ENCODE peak calls at places on chromosomes 5 and 9, in four cellular contexts. One of them, this sample, is unnamed.
A peak's percentile ranks its signal among the peaks of the same experiment; 100 is the strongest.

GRCh38 chr5:103060414-103060954 is 59.5 kb downstream of the GIN1 start:
- DNase-seq in brain microvascular endothelial cell: no peak
- DNase-seq in NCI-H748 treated with DMSO at 0.1 percent for 48 hours: no peak
- DNase-seq in dorsolateral prefrontal cortex: no peak
- DNase-seq in this sample: no peak

GRCh38 chr9:121604242-121604641 is 47.2 kb upstream of the DAB2IP start:
- DNase-seq in NCI-H748 treated with DMSO at 0.1 percent for 48 hours: no peak
- DNase-seq in dorsolateral prefrontal cortex: no peak
- DNase-seq in brain microvascular endothelial cell: no peak
- DNase-seq in this sample: peak; percentile 59

GRCh38 chr9:69130456-69131441 is 43.3 kb upstream of the TJP2 start:
- DNase-seq in NCI-H748 treated with DMSO at 0.1 percent for 48 hours: no peak
- DNase-seq in dorsolateral prefrontal cortex: no peak
- DNase-seq in brain microvascular endothelial cell: peak; percentile 77
- DNase-seq in this sample: peak; percentile 25

GRCh38 chr5:154972476-154973080 is 31.7 kb downstream of the MRPL22 start:
- DNase-seq in brain microvascular endothelial cell: peak; percentile 61
- DNase-seq in dorsolateral prefrontal cortex: no peak
- DNase-seq in NCI-H748 treated with DMSO at 0.1 percent for 48 hours: peak; percentile 26
- DNase-seq in this sample: peak; percentile 25

GRCh38 chr5:143826909-143827514 is 15.1 kb downstream of the HMHB1 start:
- DNase-seq in brain microvascular endothelial cell: no peak
- DNase-seq in dorsolateral prefrontal cortex: no peak
- DNase-seq in NCI-H748 treated with DMSO at 0.1 percent for 48 hours: peak; percentile 39
- DNase-seq in this sample: peak; percentile 25

GRCh38 chr5:140348104-140348503 is 1.7 kb upstream of the HBEGF start:
- DNase-seq in NCI-H748 treated with DMSO at 0.1 percent for 48 hours: no peak
- DNase-seq in dorsolateral prefrontal cortex: no peak
- DNase-seq in brain microvascular endothelial cell: no peak
- DNase-seq in this sample: no peak

GRCh38 chr5:179139936-179140235 is 79.7 kb downstream of the ZNF354C start:
- DNase-seq in brain microvascular endothelial cell: no peak
- DNase-seq in NCI-H748 treated with DMSO at 0.1 percent for 48 hours: no peak
- DNase-seq in dorsolateral prefrontal cortex: no peak
- DNase-seq in this sample: no peak

GRCh38 chr5:113612060-113612496 is 98.6 kb downstream of the YTHDC2 start:
- DNase-seq in brain microvascular endothelial cell: no peak
- DNase-seq in dorsolateral prefrontal cortex: no peak
- DNase-seq in NCI-H748 treated with DMSO at 0.1 percent for 48 hours: peak; percentile 23
- DNase-seq in this sample: peak; percentile 60

GRCh38 chr5:270340-270739 is 1.1 kb upstream of the PDCD6 start:
- DNase-seq in dorsolateral prefrontal cortex: no peak
- DNase-seq in NCI-H748 treated with DMSO at 0.1 percent for 48 hours: no peak
- DNase-seq in brain microvascular endothelial cell: no peak
- DNase-seq in this sample: peak; percentile 2

GRCh38 chr5:180601591-180602480 is 10.5 kb upstream of the SCGB3A1 start:
- DNase-seq in brain microvascular endothelial cell: no peak
- DNase-seq in dorsolateral prefrontal cortex: peak; percentile 18
- DNase-seq in NCI-H748 treated with DMSO at 0.1 percent for 48 hours: no peak
- DNase-seq in this sample: no peak

GRCh38 chr9:123406691-123407536 is 50.9 kb downstream of the CRB2 start:
- DNase-seq in NCI-H748 treated with DMSO at 0.1 percent for 48 hours: peak; percentile 4
- DNase-seq in brain microvascular endothelial cell: no peak
- DNase-seq in dorsolateral prefrontal cortex: no peak
- DNase-seq in this sample: no peak

GRCh38 chr9:132748450-132748849 is 78.2 kb downstream of the GTF3C4 start:
- DNase-seq in NCI-H748 treated with DMSO at 0.1 percent for 48 hours: no peak
- DNase-seq in brain microvascular endothelial cell: peak; percentile 34
- DNase-seq in dorsolateral prefrontal cortex: no peak
- DNase-seq in this sample: no peak

GRCh38 chr5:172106511-172107356 is 81.3 kb downstream of the STK10 start:
- DNase-seq in brain microvascular endothelial cell: no peak
- DNase-seq in dorsolateral prefrontal cortex: peak; percentile 72
- DNase-seq in NCI-H748 treated with DMSO at 0.1 percent for 48 hours: peak; percentile 36
- DNase-seq in this sample: no peak

GRCh38 chr5:151221574-151221973 is 2.3 kb downstream of the CCDC69 start:
- DNase-seq in dorsolateral prefrontal cortex: no peak
- DNase-seq in brain microvascular endothelial cell: no peak
- DNase-seq in NCI-H748 treated with DMSO at 0.1 percent for 48 hours: no peak
- DNase-seq in this sample: no peak

GRCh38 chr9:17065062-17065461 is 69.8 kb upstream of the CNTLN start:
- DNase-seq in dorsolateral prefrontal cortex: no peak
- DNase-seq in NCI-H748 treated with DMSO at 0.1 percent for 48 hours: no peak
- DNase-seq in brain microvascular endothelial cell: peak; percentile 20
- DNase-seq in this sample: no peak

GRCh38 chr9:84697494-84698114 is 28.1 kb downstream of the NTRK2 start:
- DNase-seq in NCI-H748 treated with DMSO at 0.1 percent for 48 hours: peak; percentile 43
- DNase-seq in brain microvascular endothelial cell: peak; percentile 64
- DNase-seq in dorsolateral prefrontal cortex: peak; percentile 60
- DNase-seq in this sample: peak; percentile 68

GRCh38 chr9:129166962-129167557 is 11.0 kb downstream of the IER5L start:
- DNase-seq in dorsolateral prefrontal cortex: no peak
- DNase-seq in NCI-H748 treated with DMSO at 0.1 percent for 48 hours: peak; percentile 51
- DNase-seq in brain microvascular endothelial cell: peak; percentile 59
- DNase-seq in this sample: peak; percentile 80

GRCh38 chr5:137699291-137700281 is 36.3 kb downstream of the KLHL3 start:
- DNase-seq in dorsolateral prefrontal cortex: no peak
- DNase-seq in brain microvascular endothelial cell: no peak
- DNase-seq in NCI-H748 treated with DMSO at 0.1 percent for 48 hours: no peak
- DNase-seq in this sample: no peak

GRCh38 chr9:136146126-136147037 is 27.7 kb upstream of the TMEM250 start:
- DNase-seq in dorsolateral prefrontal cortex: no peak
- DNase-seq in brain microvascular endothelial cell: no peak
- DNase-seq in NCI-H748 treated with DMSO at 0.1 percent for 48 hours: no peak
- DNase-seq in this sample: no peak

GRCh38 chr9:129428890-129429577 is 191.9 kb downstream of the C9orf50 start:
- DNase-seq in NCI-H748 treated with DMSO at 0.1 percent for 48 hours: no peak
- DNase-seq in dorsolateral prefrontal cortex: no peak
- DNase-seq in brain microvascular endothelial cell: no peak
- DNase-seq in this sample: no peak

GRCh38 chr9:35726876-35727438 is 5.0 kb downstream of the TLN1 start:
- DNase-seq in dorsolateral prefrontal cortex: no peak
- DNase-seq in brain microvascular endothelial cell: peak; percentile 40
- DNase-seq in NCI-H748 treated with DMSO at 0.1 percent for 48 hours: no peak
- DNase-seq in this sample: peak; percentile 39

GRCh38 chr5:65482727-65483473 is 1.2 kb upstream of the ADAMTS6 start:
- DNase-seq in NCI-H748 treated with DMSO at 0.1 percent for 48 hours: peak; percentile 44
- DNase-seq in dorsolateral prefrontal cortex: no peak
- DNase-seq in brain microvascular endothelial cell: peak; percentile 60
- DNase-seq in this sample: peak; percentile 64

GRCh38 chr5:118611332-118611945 is 376.9 kb downstream of the DTWD2 start:
- DNase-seq in brain microvascular endothelial cell: peak; percentile 52
- DNase-seq in NCI-H748 treated with DMSO at 0.1 percent for 48 hours: peak; percentile 1
- DNase-seq in dorsolateral prefrontal cortex: no peak
- DNase-seq in this sample: peak; percentile 53

GRCh38 chr9:121915304-121915625 is 177.8 kb downstream of the TTLL11 start:
- DNase-seq in dorsolateral prefrontal cortex: no peak
- DNase-seq in NCI-H748 treated with DMSO at 0.1 percent for 48 hours: no peak
- DNase-seq in brain microvascular endothelial cell: no peak
- DNase-seq in this sample: no peak

GRCh38 chr9:70491798-70492736 is 77.6 kb upstream of the KLF9 start:
- DNase-seq in NCI-H748 treated with DMSO at 0.1 percent for 48 hours: no peak
- DNase-seq in brain microvascular endothelial cell: no peak
- DNase-seq in dorsolateral prefrontal cortex: no peak
- DNase-seq in this sample: no peak

GRCh38 chr5:10590226-10591047 is 26.6 kb downstream of the ANKRD33B start:
- DNase-seq in NCI-H748 treated with DMSO at 0.1 percent for 48 hours: no peak
- DNase-seq in dorsolateral prefrontal cortex: no peak
- DNase-seq in brain microvascular endothelial cell: peak; percentile 53
- DNase-seq in this sample: peak; percentile 92

GRCh38 chr9:2427016-2427891 is 194.3 kb upstream of the VLDLR start:
- DNase-seq in NCI-H748 treated with DMSO at 0.1 percent for 48 hours: no peak
- DNase-seq in dorsolateral prefrontal cortex: no peak
- DNase-seq in brain microvascular endothelial cell: no peak
- DNase-seq in this sample: no peak

GRCh38 chr9:73154760-73155159 is 3.1 kb downstream of the ANXA1 start:
- DNase-seq in dorsolateral prefrontal cortex: no peak
- DNase-seq in NCI-H748 treated with DMSO at 0.1 percent for 48 hours: no peak
- DNase-seq in brain microvascular endothelial cell: no peak
- DNase-seq in this sample: no peak

GRCh38 chr5:151086905-151087360 is 6.1 kb upstream of the TNIP1 start:
- DNase-seq in brain microvascular endothelial cell: no peak
- DNase-seq in NCI-H748 treated with DMSO at 0.1 percent for 48 hours: no peak
- DNase-seq in dorsolateral prefrontal cortex: no peak
- DNase-seq in this sample: no peak

GRCh38 chr9:133928248-133928764 is 63.8 kb downstream of the VAV2 start:
- DNase-seq in NCI-H748 treated with DMSO at 0.1 percent for 48 hours: no peak
- DNase-seq in brain microvascular endothelial cell: no peak
- DNase-seq in dorsolateral prefrontal cortex: no peak
- DNase-seq in this sample: no peak

GRCh38 chr9:128275198-128276007 is at the start of gene GOLGA2:
- DNase-seq in brain microvascular endothelial cell: peak; percentile 54
- DNase-seq in dorsolateral prefrontal cortex: no peak
- DNase-seq in NCI-H748 treated with DMSO at 0.1 percent for 48 hours: no peak
- DNase-seq in this sample: no peak

GRCh38 chr5:25553082-25553481 is 908.3 kb upstream of the CDH10 start:
- DNase-seq in dorsolateral prefrontal cortex: no peak
- DNase-seq in NCI-H748 treated with DMSO at 0.1 percent for 48 hours: no peak
- DNase-seq in brain microvascular endothelial cell: no peak
- DNase-seq in this sample: no peak

GRCh38 chr9:94909250-94909894 is 182.9 kb downstream of the AOPEP start:
- DNase-seq in brain microvascular endothelial cell: no peak
- DNase-seq in NCI-H748 treated with DMSO at 0.1 percent for 48 hours: no peak
- DNase-seq in dorsolateral prefrontal cortex: no peak
- DNase-seq in this sample: no peak

GRCh38 chr9:2241461-2241874 is 226.3 kb downstream of the SMARCA2 start:
- DNase-seq in brain microvascular endothelial cell: peak; percentile 83
- DNase-seq in NCI-H748 treated with DMSO at 0.1 percent for 48 hours: no peak
- DNase-seq in dorsolateral prefrontal cortex: peak; percentile 40
- DNase-seq in this sample: no peak

GRCh38 chr5:126482591-126482990 is 59.4 kb downstream of the GRAMD2B start:
- DNase-seq in NCI-H748 treated with DMSO at 0.1 percent for 48 hours: no peak
- DNase-seq in brain microvascular endothelial cell: no peak
- DNase-seq in dorsolateral prefrontal cortex: no peak
- DNase-seq in this sample: no peak